ENCODE peak calls at places on chromosomes 3 and 15, in four cellular contexts. L is Daoy; H is AG09309; T is stimulated activated CD8-positive, alpha-beta memory T cell treated with anti-CD3 and anti-CD28 coated beads, Interleukin-4, amount 100 ng/mL, for 24 hours. W is an unnamed sample.

GRCh38 chr15:96500491-96500890 is 170.0 kb downstream of the NR2F2 start:
- DNase-seq in L (no peak), H (no peak), T (no peak), W (no peak)

GRCh38 chr3:133474251-133474801 is 74.5 kb downstream of the BFSP2 start:
- DNase-seq in L (no peak), H (peak), T (no peak), W (no peak)

GRCh38 chr15:97817266-97817890 is 143.1 kb upstream of the ARRDC4 start:
- DNase-seq in L (peak), H (no peak), T (no peak), W (no peak)

GRCh38 chr3:4234894-4235293 is 68.3 kb upstream of the SETMAR start:
- DNase-seq in L (no peak), H (no peak), T (no peak), W (no peak)

GRCh38 chr3:10198761-10199688 is 34.3 kb downstream of the IRAK2 start:
- DNase-seq in L (peak), H (no peak), T (peak), W (peak)

GRCh38 chr3:58260261-58260731 is 22.7 kb downstream of the ABHD6 start:
- DNase-seq in L (peak), H (peak), T (no peak), W (peak)

GRCh38 chr15:77546050-77546501 is 86.6 kb downstream of the LINGO1 start:
- DNase-seq in L (peak), H (peak), T (no peak), W (peak)

GRCh38 chr15:60373327-60373726 is 24.5 kb downstream of the ANXA2 start:
- DNase-seq in L (peak), H (no peak), T (no peak), W (no peak)

GRCh38 chr3:195169011-195169410 is 101.9 kb downstream of the XXYLT1 start:
- DNase-seq in L (no peak), H (no peak), T (no peak), W (no peak)

GRCh38 chr15:32706704-32707103 is 11.1 kb upstream of the GREM1 start:
- DNase-seq in L (peak), H (peak), T (no peak), W (peak)

GRCh38 chr15:39579487-39580116 is 1.3 kb upstream of the THBS1 start:
- DNase-seq in L (peak), H (peak), T (no peak), W (peak)

GRCh38 chr15:95247068-95247984 is 1016.0 kb downstream of the MCTP2 start:
- DNase-seq in L (peak), H (peak), T (no peak), W (peak)

GRCh38 chr15:42720071-42720470 is 16.9 kb downstream of the CDAN1 start:
- DNase-seq in L (no peak), H (no peak), T (no peak), W (no peak)

GRCh38 chr3:69300296-69300695 is 85.6 kb downstream of the FRMD4B start:
- DNase-seq in L (no peak), H (no peak), T (no peak), W (no peak)

GRCh38 chr3:26622634-26623408 is at the start of gene LRRC3B:
- DNase-seq in L (no peak), H (no peak), T (no peak), W (no peak)

GRCh38 chr15:69893863-69894262 is 203.9 kb downstream of the TLE3 start:
- DNase-seq in L (peak), H (peak), T (no peak), W (no peak)

GRCh38 chr15:64311566-64311965 is 44.4 kb downstream of the CSNK1G1 start:
- DNase-seq in L (no peak), H (no peak), T (no peak), W (no peak)

GRCh38 chr3:48222616-48223513 is at the start of gene CAMP:
- DNase-seq in L (peak), H (peak), T (no peak), W (peak)

GRCh38 chr15:66746231-66746605 is 44.2 kb downstream of the SMAD6 start:
- DNase-seq in L (no peak), H (no peak), T (no peak), W (no peak)

GRCh38 chr3:4829031-4829394 is 150.2 kb upstream of the BHLHE40 start:
- DNase-seq in L (no peak), H (no peak), T (no peak), W (no peak)

GRCh38 chr3:184143327-184143726 is 8.2 kb downstream of the EIF2B5 start:
- DNase-seq in L (no peak), H (no peak), T (no peak), W (no peak)

GRCh38 chr15:84911879-84912660 is 27.6 kb downstream of the SLC28A1 start:
- DNase-seq in L (peak), H (peak), T (no peak), W (peak)

GRCh38 chr15:101043011-101043410 is 123.9 kb downstream of the LRRK1 start:
- DNase-seq in L (no peak), H (no peak), T (no peak), W (no peak)

GRCh38 chr3:100556656-100557310 is 52.6 kb upstream of the ADGRG7 start:
- DNase-seq in L (peak), H (no peak), T (no peak), W (peak)

GRCh38 chr3:69161587-69162196 is 39.3 kb upstream of the LMOD3 start:
- DNase-seq in L (peak), H (peak), T (no peak), W (peak)

GRCh38 chr3:11367116-11367781 is 95.1 kb downstream of the ATG7 start:
- DNase-seq in L (no peak), H (no peak), T (no peak), W (no peak)

GRCh38 chr3:48636149-48636548 is 888 bp upstream of the SLC26A6 start:
- DNase-seq in L (no peak), H (no peak), T (no peak), W (no peak)

GRCh38 chr3:47016086-47016933 is 36.8 kb downstream of the NBEAL2 start:
- DNase-seq in L (no peak), H (no peak), T (no peak), W (no peak)

GRCh38 chr15:72229076-72229946 is 1.7 kb downstream of the PKM start:
- DNase-seq in L (peak), H (no peak), T (no peak), W (no peak)

GRCh38 chr3:160409812-160410610 is 10.6 kb downstream of the SMC4 start:
- DNase-seq in L (no peak), H (no peak), T (no peak), W (no peak)

W was measured in PC-9.